ENCODE peak calls at places on chromosomes 16 and 17, in seven cellular contexts. B is Peyer's patch, T is OCI-LY7, W is uterus, E is progenitor cell of endocrine pancreas, P is GM13976, M is dorsolateral prefrontal cortex. D is an unnamed sample.

GRCh38 chr17:61324540-61324868 is 75.1 kb upstream of the TBX2 start:
- DNase-seq in T (no peak), W (no peak), P (no peak), B (no peak), E (no peak), M (no peak), D (no peak)

GRCh38 chr16:1403036-1403435 is 11.5 kb downstream of the UNKL start:
- DNase-seq in W (no peak), M (no peak), B (no peak), E (no peak), T (no peak), P (no peak), D (no peak)

GRCh38 chr16:66127459-66128362 is 238.8 kb upstream of the CDH5 start:
- DNase-seq in W (peak), M (peak), B (no peak), E (no peak), P (no peak), T (no peak), D (peak)

GRCh38 chr16:48918520-48919258 is 308.7 kb upstream of the N4BP1 start:
- DNase-seq in B (no peak), M (no peak), W (no peak), E (no peak), P (no peak), T (no peak), D (no peak)

GRCh38 chr17:43155666-43156065 is 15.3 kb upstream of the NBR1 start:
- DNase-seq in E (no peak), W (no peak), B (no peak), T (no peak), P (no peak), M (no peak), D (no peak)

GRCh38 chr17:1939979-1940809 is 84.9 kb downstream of the RTN4RL1 start:
- DNase-seq in W (no peak), T (no peak), E (no peak), P (no peak), M (no peak), B (no peak), D (no peak)

GRCh38 chr16:2535644-2536021 is 2.2 kb upstream of the PDPK1 start:
- DNase-seq in T (no peak), W (peak), P (no peak), E (no peak), B (peak), M (no peak), D (no peak)

GRCh38 chr16:83995756-83996155 is 27.7 kb downstream of the NECAB2 start:
- DNase-seq in M (peak), W (no peak), B (no peak), P (peak), E (no peak), T (no peak), D (no peak)

GRCh38 chr16:87278191-87279093 is 38.8 kb downstream of the C16orf95 start:
- DNase-seq in P (peak), M (peak), E (peak), B (peak), T (peak), W (peak), D (peak)

GRCh38 chr17:332023-332422 is 20.6 kb downstream of the RPH3AL start:
- DNase-seq in W (no peak), P (no peak), B (no peak), E (no peak), M (no peak), T (no peak), D (no peak)

GRCh38 chr17:29158515-29159275 is 21.5 kb downstream of the MYO18A start:
- DNase-seq in W (no peak), P (no peak), T (no peak), E (no peak), M (no peak), B (no peak), D (no peak)

GRCh38 chr17:69300222-69300621 is 26.7 kb downstream of the ABCA5 start:
- DNase-seq in W (no peak), E (no peak), B (no peak), M (no peak), P (no peak), T (no peak), D (no peak)

GRCh38 chr17:78993241-78993956 is 13.7 kb upstream of the LGALS3BP start:
- DNase-seq in B (peak), E (peak), M (peak), W (peak), P (peak), T (peak), D (peak)

GRCh38 chr17:69175812-69176517 is 34.3 kb upstream of the ABCA6 start:
- DNase-seq in E (no peak), B (no peak), M (no peak), P (no peak), W (no peak), T (no peak), D (no peak)

GRCh38 chr16:80105160-80105559 is 435.6 kb upstream of the DYNLRB2 start:
- DNase-seq in P (no peak), E (no peak), W (no peak), M (no peak), T (no peak), B (no peak), D (no peak)

GRCh38 chr17:6554871-6555330 is 1.5 kb downstream of the PITPNM3 start:
- DNase-seq in T (no peak), B (no peak), W (no peak), E (no peak), M (no peak), P (no peak), D (no peak)

GRCh38 chr16:11488304-11488703 is 98.4 kb downstream of the LITAF start:
- DNase-seq in E (no peak), W (no peak), B (no peak), M (no peak), P (no peak), T (no peak), D (no peak)

GRCh38 chr16:81445143-81445922 is 725 bp downstream of the CMIP start:
- DNase-seq in B (peak), M (no peak), T (peak), P (peak), E (peak), W (no peak), D (no peak)

GRCh38 chr17:18143044-18143936 is 34.7 kb downstream of the MYO15A start:
- DNase-seq in E (no peak), P (peak), B (no peak), M (no peak), W (no peak), T (peak), D (no peak)

GRCh38 chr17:9824797-9825338 is 856 bp upstream of the GLP2R start:
- DNase-seq in E (no peak), W (no peak), M (no peak), T (no peak), P (no peak), B (no peak), D (no peak)

GRCh38 chr17:60623415-60623814 is 23.4 kb downstream of the PPM1D start:
- DNase-seq in E (no peak), M (no peak), P (no peak), W (no peak), T (no peak), B (no peak), D (no peak)

GRCh38 chr16:2195316-2196161 is 866 bp downstream of the CASKIN1 start:
- DNase-seq in M (no peak), P (no peak), T (no peak), B (no peak), E (no peak), W (no peak), D (no peak)

DNA sequence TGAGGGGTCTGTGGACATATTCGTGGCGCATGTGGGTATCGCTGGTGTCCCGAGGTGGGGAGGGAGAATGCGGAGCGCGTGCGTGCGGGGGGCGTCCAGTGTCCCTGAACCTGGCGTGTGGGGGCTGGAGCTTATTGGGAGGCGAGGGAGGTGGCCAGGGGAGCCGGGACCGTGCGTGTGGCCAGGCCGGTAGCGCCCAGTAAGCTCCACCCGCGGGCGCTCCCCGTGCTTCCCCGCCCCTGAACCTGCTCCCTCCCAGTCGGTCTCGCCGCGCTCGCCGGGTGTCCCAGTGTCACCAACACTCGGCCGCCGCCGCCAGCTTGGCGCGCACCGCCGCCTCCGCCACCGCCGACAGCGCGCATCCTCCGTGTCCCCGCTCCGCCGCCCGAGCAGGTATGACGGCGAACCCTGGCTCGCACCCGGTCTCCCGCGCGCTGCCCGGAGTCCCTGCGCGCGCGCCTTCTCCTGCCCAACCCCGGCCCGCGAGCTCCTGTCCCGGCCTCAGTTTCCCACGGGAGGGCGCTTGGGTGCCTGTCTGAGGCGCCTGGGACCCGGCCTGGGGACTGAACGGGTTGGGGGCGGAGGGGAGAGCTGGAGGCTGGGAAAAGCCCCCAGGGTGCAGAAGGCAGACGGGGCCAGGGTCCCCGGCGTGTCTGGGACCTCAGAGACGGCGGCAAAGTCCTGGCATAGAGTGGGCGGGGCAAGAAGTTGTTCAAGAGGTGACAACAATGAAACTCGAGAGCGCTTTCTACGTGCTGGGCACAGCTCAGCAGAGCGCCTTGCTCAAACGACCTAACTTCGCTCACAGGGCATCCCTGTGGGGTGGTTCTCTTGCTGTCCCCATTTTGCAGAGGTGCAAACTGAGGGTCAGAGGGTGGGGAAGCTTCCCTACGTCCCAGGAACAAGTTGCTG is at the start of gene SCNN1B:
- DNase-seq in M (peak), P (peak), W (no peak), E (peak), B (peak), T (no peak), D (no peak)
- TF ChIP-seq CTCF in M (no peak), P (no peak), W (no peak), E (no peak), B (no peak), T (no peak), D (no peak)

GRCh38 chr17:81342700-81343070 is 47.6 kb upstream of the SLC38A10 start:
- DNase-seq in M (no peak), W (no peak), P (no peak), B (peak), E (no peak), T (no peak), D (no peak)

GRCh38 chr17:81347437-81347836 is 47.8 kb upstream of the BAHCC1 start:
- DNase-seq in M (no peak), E (no peak), B (peak), T (no peak), P (no peak), W (no peak), D (no peak)

GRCh38 chr17:81346908-81347349 is 48.3 kb upstream of the BAHCC1 start:
- DNase-seq in E (no peak), B (no peak), P (no peak), T (no peak), M (no peak), W (no peak), D (no peak)

GRCh38 chr17:81346090-81346907 is 49.0 kb upstream of the BAHCC1 start:
- DNase-seq in P (peak), W (peak), T (peak), E (peak), B (peak), M (peak), D (peak)

GRCh38 chr17:81345211-81346089 is 49.8 kb upstream of the BAHCC1 start:
- DNase-seq in M (peak), P (peak), W (peak), T (peak), B (peak), E (peak), D (no peak)
- TF ChIP-seq CTCF in M (no peak), P (no peak), W (peak), T (no peak), B (peak), E (peak), D (no peak)

DNA sequence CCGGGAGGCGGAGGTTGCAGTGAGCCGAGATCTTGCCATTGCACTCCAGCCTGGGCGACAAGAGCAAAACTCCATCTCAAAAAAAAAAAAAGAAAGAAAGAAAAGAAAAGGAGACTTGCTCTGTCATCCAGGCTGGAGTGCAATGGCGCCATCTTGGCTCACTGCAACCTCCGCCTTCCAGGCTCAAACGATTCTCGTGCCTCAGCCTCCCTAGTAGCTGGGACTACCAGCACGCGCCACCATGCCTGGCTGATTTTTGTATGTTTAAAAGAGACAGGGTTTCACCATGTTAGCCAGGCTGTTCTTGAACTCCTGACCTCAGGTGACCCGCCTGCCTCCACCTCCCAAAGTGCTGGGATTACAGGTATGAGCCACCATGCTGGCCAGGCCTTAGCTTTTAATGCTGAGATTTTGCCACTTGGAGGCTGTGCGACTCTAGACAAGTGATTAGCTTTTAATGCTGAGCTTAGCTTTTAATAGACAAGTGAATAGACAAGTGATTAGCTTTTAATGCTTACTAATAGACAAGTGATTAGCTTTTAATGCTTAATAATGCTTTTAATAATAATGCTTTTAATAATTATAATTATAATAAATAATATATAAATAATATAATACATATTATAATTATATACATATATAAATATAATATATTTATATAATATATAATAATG is 9.6 kb downstream of the LDAF1 start:
- DNase-seq in W (no peak), B (no peak), T (peak), M (no peak), E (no peak), P (no peak), D (no peak)
- TF ChIP-seq CTCF in W (no peak), B (no peak), T (no peak), M (no peak), E (no peak), P (no peak), D (no peak)

GRCh38 chr17:27868565-27868964 is 24.6 kb downstream of the LYRM9 start:
- DNase-seq in E (no peak), M (no peak), W (no peak), P (no peak), B (no peak), T (no peak), D (no peak)
- TF ChIP-seq CTCF in E (no peak), M (no peak), W (no peak), P (no peak), B (peak), T (no peak), D (no peak)

GRCh38 chr16:88820335-88821025 is 8.8 kb upstream of the APRT start:
- DNase-seq in T (no peak), E (no peak), W (no peak), M (no peak), P (no peak), B (no peak), D (no peak)

GRCh38 chr16:88818610-88818874 is 6.8 kb upstream of the APRT start:
- DNase-seq in W (no peak), M (no peak), B (no peak), E (no peak), P (no peak), T (no peak), D (no peak)

GRCh38 chr16:88819126-88819525 is 7.4 kb upstream of the APRT start:
- DNase-seq in B (no peak), M (no peak), T (no peak), W (no peak), E (no peak), P (no peak), D (no peak)

GRCh38 chr16:88822281-88823040 is 10.7 kb upstream of the APRT start:
- DNase-seq in T (no peak), B (no peak), E (no peak), W (no peak), P (no peak), M (no peak), D (no peak)

DNA sequence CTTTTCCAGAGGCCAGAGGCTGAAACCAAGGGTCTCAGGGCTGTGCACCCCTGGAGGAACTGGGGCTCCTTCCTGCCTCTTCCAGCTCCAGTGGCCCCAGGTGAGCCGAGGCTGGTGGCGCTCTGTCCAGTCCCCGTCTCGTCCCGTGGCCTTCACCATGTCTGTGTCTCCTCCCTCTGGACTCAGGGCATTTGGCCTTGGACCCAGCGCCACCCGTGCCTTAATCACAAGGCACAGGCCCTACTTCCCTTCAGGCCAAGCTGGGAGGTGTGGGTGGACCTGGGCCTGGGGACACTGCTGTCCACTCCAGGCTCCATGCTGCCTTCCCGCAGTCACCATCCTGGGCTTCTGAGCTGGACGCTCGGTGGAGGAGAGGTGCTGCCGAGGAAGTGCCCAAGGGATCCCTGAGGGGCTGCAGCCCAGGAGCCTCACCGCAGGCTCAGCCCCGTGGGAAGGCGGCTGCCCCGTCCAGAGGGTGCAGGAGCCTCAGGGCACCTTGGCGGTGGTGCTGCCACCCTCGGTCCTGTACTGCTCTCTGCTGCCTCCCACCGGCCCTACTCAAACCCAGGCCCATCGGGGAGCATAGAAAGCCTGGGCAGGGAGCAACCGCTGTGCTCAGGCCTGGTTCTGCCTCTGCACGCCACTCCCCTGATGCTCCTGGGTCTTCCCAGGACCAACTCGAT is 9.6 kb upstream of the APRT start:
- DNase-seq in W (no peak), B (no peak), E (no peak), M (no peak), P (no peak), T (no peak), D (no peak)
- TF ChIP-seq CTCF in W (no peak), B (no peak), E (no peak), M (no peak), P (no peak), T (peak), D (no peak)

DNA sequence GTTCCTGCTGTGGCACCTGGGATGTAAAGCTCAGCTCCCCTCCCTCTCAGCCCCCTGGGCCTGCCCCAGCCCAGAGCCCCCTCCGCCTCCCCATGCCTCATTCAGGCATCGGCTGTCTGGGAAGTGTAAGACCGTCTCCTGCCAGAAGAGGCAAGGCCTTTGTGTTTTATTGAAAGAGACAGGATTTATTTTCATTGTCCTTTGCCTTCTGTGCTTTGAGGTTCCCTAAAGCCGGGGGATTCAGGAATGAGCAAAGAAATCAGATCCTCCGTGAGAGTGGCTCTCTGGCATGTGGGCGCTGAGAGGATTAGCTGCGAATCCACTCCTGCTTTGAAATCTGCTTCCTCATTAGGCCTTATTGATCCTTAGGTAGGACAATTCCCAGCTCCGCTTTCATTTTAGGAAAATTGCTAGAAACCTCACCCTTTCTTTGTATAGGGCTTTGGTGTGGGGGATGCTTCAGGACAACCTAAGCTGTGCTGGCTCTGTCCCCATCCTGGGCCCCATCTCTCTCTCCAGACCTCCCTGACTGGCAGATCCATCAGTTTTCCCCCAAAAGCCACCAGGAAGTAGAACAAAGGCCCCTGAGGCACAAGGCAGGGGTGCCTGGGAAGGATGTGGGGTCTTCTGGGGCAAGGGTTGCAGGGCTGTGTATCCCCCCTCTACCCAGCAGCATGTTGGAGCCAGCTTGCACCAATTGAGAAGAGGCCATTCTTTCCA is 211.4 kb upstream of the TNRC6C start:
- DNase-seq in B (peak), T (no peak), E (no peak), W (no peak), M (no peak), P (no peak), D (no peak)
- TF ChIP-seq CTCF in B (no peak), T (no peak), E (no peak), W (no peak), M (no peak), P (no peak), D (no peak)

GRCh38 chr17:62703269-62703775 is 75.9 kb downstream of the MRC2 start:
- DNase-seq in E (no peak), P (no peak), B (no peak), T (no peak), M (no peak), W (peak), D (no peak)

GRCh38 chr17:62700964-62701705 is 73.7 kb downstream of the MRC2 start:
- DNase-seq in M (no peak), P (no peak), B (no peak), T (no peak), E (no peak), W (no peak), D (no peak)

GRCh38 chr17:62702746-62703268 is 75.3 kb downstream of the MRC2 start:
- DNase-seq in P (no peak), E (no peak), T (no peak), M (no peak), W (no peak), B (no peak), D (no peak)

GRCh38 chr17:62703776-62704380 is 76.4 kb downstream of the MRC2 start:
- DNase-seq in B (peak), T (peak), P (peak), W (peak), M (peak), E (peak), D (no peak)

GRCh38 chr17:62701706-62702085 is 74.2 kb downstream of the MRC2 start:
- DNase-seq in T (no peak), B (no peak), W (no peak), M (no peak), P (no peak), E (no peak), D (no peak)
- TF ChIP-seq CTCF in T (no peak), B (no peak), W (no peak), M (no peak), P (no peak), E (no peak), D (no peak)